ENCODE peak calls at places on chromosomes 13 and 19, in eight cellular contexts. One of them, this sample, is unnamed.

GRCh38 chr19:8686549-8686948 is 12.0 kb downstream of the ACTL9 start:
- DNase-seq in esophagus muscularis mucosa: no peak
- DNase-seq in CD8-positive, alpha-beta memory T cell: no peak
- DNase-seq in tibial artery: no peak
- DNase-seq in A549: no peak
- DNase-seq in tibial nerve: no peak
- DNase-seq in HCT116: no peak
- DNase-seq in brain microvascular endothelial cell: no peak
- DNase-seq in this sample: no peak

GRCh38 chr19:12513531-12514061 is 29.0 kb upstream of the ZNF709 start:
- DNase-seq in esophagus muscularis mucosa: no peak
- DNase-seq in CD8-positive, alpha-beta memory T cell: no peak
- DNase-seq in tibial artery: no peak
- DNase-seq in A549: no peak
- DNase-seq in tibial nerve: no peak
- DNase-seq in HCT116: no peak
- DNase-seq in brain microvascular endothelial cell: no peak
- DNase-seq in this sample: peak

GRCh38 chr13:28034256-28034655 is 45.8 kb upstream of the URAD start:
- DNase-seq in esophagus muscularis mucosa: no peak
- DNase-seq in CD8-positive, alpha-beta memory T cell: no peak
- DNase-seq in tibial artery: no peak
- DNase-seq in A549: no peak
- DNase-seq in tibial nerve: no peak
- DNase-seq in HCT116: no peak
- DNase-seq in brain microvascular endothelial cell: no peak
- DNase-seq in this sample: no peak

GRCh38 chr19:10141973-10142372 is 22.3 kb upstream of the EIF3G start:
- DNase-seq in esophagus muscularis mucosa: no peak
- DNase-seq in CD8-positive, alpha-beta memory T cell: no peak
- DNase-seq in tibial artery: no peak
- DNase-seq in A549: no peak
- DNase-seq in tibial nerve: no peak
- DNase-seq in HCT116: no peak
- DNase-seq in brain microvascular endothelial cell: no peak
- DNase-seq in this sample: no peak

GRCh38 chr13:22871248-22871647 is 309.5 kb upstream of the SGCG start:
- DNase-seq in esophagus muscularis mucosa: no peak
- DNase-seq in CD8-positive, alpha-beta memory T cell: no peak
- DNase-seq in tibial artery: no peak
- DNase-seq in A549: no peak
- DNase-seq in tibial nerve: no peak
- DNase-seq in HCT116: no peak
- DNase-seq in brain microvascular endothelial cell: no peak
- DNase-seq in this sample: no peak

GRCh38 chr13:97600438-97601080 is 166.6 kb downstream of the RAP2A start:
- DNase-seq in esophagus muscularis mucosa: no peak
- DNase-seq in CD8-positive, alpha-beta memory T cell: no peak
- DNase-seq in tibial artery: no peak
- DNase-seq in A549: peak
- DNase-seq in tibial nerve: no peak
- DNase-seq in HCT116: no peak
- DNase-seq in brain microvascular endothelial cell: peak
- DNase-seq in this sample: no peak

GRCh38 chr13:28655566-28655965 is 3.4 kb upstream of the POMP start:
- DNase-seq in esophagus muscularis mucosa: no peak
- DNase-seq in CD8-positive, alpha-beta memory T cell: no peak
- DNase-seq in tibial artery: no peak
- DNase-seq in A549: no peak
- DNase-seq in tibial nerve: no peak
- DNase-seq in HCT116: no peak
- DNase-seq in brain microvascular endothelial cell: no peak
- DNase-seq in this sample: no peak

GRCh38 chr13:32264407-32264806 is 50.8 kb downstream of the ZAR1L start:
- DNase-seq in esophagus muscularis mucosa: no peak
- DNase-seq in CD8-positive, alpha-beta memory T cell: no peak
- DNase-seq in tibial artery: peak
- DNase-seq in A549: no peak
- DNase-seq in tibial nerve: peak
- DNase-seq in HCT116: no peak
- DNase-seq in brain microvascular endothelial cell: peak
- DNase-seq in this sample: no peak

GRCh38 chr19:19372656-19373416 is 32.6 kb upstream of the GATAD2A start:
- DNase-seq in esophagus muscularis mucosa: no peak
- DNase-seq in CD8-positive, alpha-beta memory T cell: no peak
- DNase-seq in tibial artery: no peak
- DNase-seq in A549: peak
- DNase-seq in tibial nerve: no peak
- DNase-seq in HCT116: peak
- DNase-seq in brain microvascular endothelial cell: peak
- DNase-seq in this sample: no peak

GRCh38 chr13:21405309-21405708 is 53.8 kb downstream of the ZDHHC20 start:
- DNase-seq in esophagus muscularis mucosa: no peak
- DNase-seq in CD8-positive, alpha-beta memory T cell: no peak
- DNase-seq in tibial artery: no peak
- DNase-seq in A549: no peak
- DNase-seq in tibial nerve: no peak
- DNase-seq in HCT116: no peak
- DNase-seq in brain microvascular endothelial cell: no peak
- DNase-seq in this sample: no peak

GRCh38 chr13:91302070-91302469 is 45.4 kb upstream of the MIR17HG start:
- DNase-seq in esophagus muscularis mucosa: no peak
- DNase-seq in CD8-positive, alpha-beta memory T cell: no peak
- DNase-seq in tibial artery: no peak
- DNase-seq in A549: no peak
- DNase-seq in tibial nerve: no peak
- DNase-seq in HCT116: no peak
- DNase-seq in brain microvascular endothelial cell: no peak
- DNase-seq in this sample: no peak

GRCh38 chr13:97259787-97260641 is 37.9 kb downstream of the MBNL2 start:
- DNase-seq in esophagus muscularis mucosa: no peak
- DNase-seq in CD8-positive, alpha-beta memory T cell: no peak
- DNase-seq in tibial artery: peak
- DNase-seq in A549: peak
- DNase-seq in tibial nerve: no peak
- DNase-seq in HCT116: no peak
- DNase-seq in brain microvascular endothelial cell: peak
- DNase-seq in this sample: no peak

GRCh38 chr13:100454876-100455275 is 133.7 kb downstream of the GGACT start:
- DNase-seq in esophagus muscularis mucosa: no peak
- DNase-seq in CD8-positive, alpha-beta memory T cell: no peak
- DNase-seq in tibial artery: no peak
- DNase-seq in A549: no peak
- DNase-seq in tibial nerve: no peak
- DNase-seq in HCT116: peak
- DNase-seq in brain microvascular endothelial cell: peak
- DNase-seq in this sample: no peak

GRCh38 chr19:38274734-38275133 is 10.4 kb downstream of the SPINT2 start:
- DNase-seq in esophagus muscularis mucosa: no peak
- DNase-seq in CD8-positive, alpha-beta memory T cell: no peak
- DNase-seq in tibial artery: no peak
- DNase-seq in A549: no peak
- DNase-seq in tibial nerve: no peak
- DNase-seq in HCT116: no peak
- DNase-seq in brain microvascular endothelial cell: no peak
- DNase-seq in this sample: peak

GRCh38 chr19:2573916-2574315 is 98.0 kb downstream of the GADD45B start:
- DNase-seq in esophagus muscularis mucosa: no peak
- DNase-seq in CD8-positive, alpha-beta memory T cell: no peak
- DNase-seq in tibial artery: peak
- DNase-seq in A549: no peak
- DNase-seq in tibial nerve: no peak
- DNase-seq in HCT116: no peak
- DNase-seq in brain microvascular endothelial cell: no peak
- DNase-seq in this sample: no peak

GRCh38 chr19:45322744-45323281 is at the start of gene CKM:
- DNase-seq in esophagus muscularis mucosa: no peak
- DNase-seq in CD8-positive, alpha-beta memory T cell: no peak
- DNase-seq in tibial artery: no peak
- DNase-seq in A549: no peak
- DNase-seq in tibial nerve: no peak
- DNase-seq in HCT116: no peak
- DNase-seq in brain microvascular endothelial cell: no peak
- DNase-seq in this sample: no peak

GRCh38 chr13:40161931-40162330 is 504.5 kb downstream of the FOXO1 start:
- DNase-seq in esophagus muscularis mucosa: no peak
- DNase-seq in CD8-positive, alpha-beta memory T cell: no peak
- DNase-seq in tibial artery: no peak
- DNase-seq in A549: no peak
- DNase-seq in tibial nerve: no peak
- DNase-seq in HCT116: no peak
- DNase-seq in brain microvascular endothelial cell: no peak
- DNase-seq in this sample: no peak

DNA sequence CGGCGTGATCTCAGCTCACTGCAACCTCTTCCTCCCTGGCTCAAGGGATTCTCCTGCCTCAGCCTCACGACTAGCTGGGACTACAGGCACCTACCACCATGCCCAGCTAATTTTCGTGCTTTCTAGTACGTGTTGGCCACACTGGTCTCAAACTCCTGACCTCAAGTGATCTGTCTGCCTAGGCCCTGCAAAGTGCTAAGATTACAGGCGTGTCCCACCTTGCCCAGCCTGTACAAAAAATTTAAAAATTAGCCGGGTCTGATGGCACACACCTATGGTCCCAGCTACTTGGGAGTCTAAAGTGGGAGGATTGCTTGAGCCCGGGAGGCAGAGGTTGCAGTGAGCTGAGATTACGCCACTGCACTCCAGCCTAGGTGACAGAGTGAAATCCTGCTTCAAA is 4.7 kb upstream of the MEX3D start:
- DNase-seq in esophagus muscularis mucosa: no peak
- DNase-seq in CD8-positive, alpha-beta memory T cell: no peak
- DNase-seq in tibial artery: no peak
- DNase-seq in A549: no peak
- DNase-seq in tibial nerve: no peak
- DNase-seq in HCT116: no peak
- DNase-seq in brain microvascular endothelial cell: no peak
- DNase-seq in this sample: no peak
- H3K27ac ChIP-seq in esophagus muscularis mucosa: no peak
- H3K27ac ChIP-seq in CD8-positive, alpha-beta memory T cell: no peak
- H3K27ac ChIP-seq in tibial artery: no peak
- H3K27ac ChIP-seq in A549: no peak
- H3K27ac ChIP-seq in tibial nerve: no peak
- H3K27ac ChIP-seq in HCT116: no peak
- H3K27ac ChIP-seq in brain microvascular endothelial cell: no peak
- H3K27ac ChIP-seq in this sample: no peak

GRCh38 chr19:46630806-46631205 is 5.2 kb downstream of the GNG8 start:
- DNase-seq in esophagus muscularis mucosa: no peak
- DNase-seq in CD8-positive, alpha-beta memory T cell: no peak
- DNase-seq in tibial artery: no peak
- DNase-seq in A549: no peak
- DNase-seq in tibial nerve: no peak
- DNase-seq in HCT116: no peak
- DNase-seq in brain microvascular endothelial cell: no peak
- DNase-seq in this sample: no peak
- H3K27ac ChIP-seq in esophagus muscularis mucosa: no peak
- H3K27ac ChIP-seq in CD8-positive, alpha-beta memory T cell: no peak
- H3K27ac ChIP-seq in tibial artery: peak
- H3K27ac ChIP-seq in A549: no peak
- H3K27ac ChIP-seq in tibial nerve: no peak
- H3K27ac ChIP-seq in HCT116: no peak
- H3K27ac ChIP-seq in brain microvascular endothelial cell: no peak
- H3K27ac ChIP-seq in this sample: no peak

GRCh38 chr19:41554902-41555301 is 21.1 kb upstream of the CEACAM21 start:
- DNase-seq in esophagus muscularis mucosa: no peak
- DNase-seq in CD8-positive, alpha-beta memory T cell: no peak
- DNase-seq in tibial artery: no peak
- DNase-seq in A549: no peak
- DNase-seq in tibial nerve: no peak
- DNase-seq in HCT116: no peak
- DNase-seq in brain microvascular endothelial cell: no peak
- DNase-seq in this sample: no peak

GRCh38 chr19:41551212-41551610 is 24.8 kb upstream of the CEACAM21 start:
- DNase-seq in esophagus muscularis mucosa: no peak
- DNase-seq in CD8-positive, alpha-beta memory T cell: no peak
- DNase-seq in tibial artery: no peak
- DNase-seq in A549: no peak
- DNase-seq in tibial nerve: no peak
- DNase-seq in HCT116: no peak
- DNase-seq in brain microvascular endothelial cell: no peak
- DNase-seq in this sample: no peak

GRCh38 chr19:41553804-41554203 is 22.2 kb upstream of the CEACAM21 start:
- DNase-seq in esophagus muscularis mucosa: no peak
- DNase-seq in CD8-positive, alpha-beta memory T cell: no peak
- DNase-seq in tibial artery: no peak
- DNase-seq in A549: no peak
- DNase-seq in tibial nerve: no peak
- DNase-seq in HCT116: no peak
- DNase-seq in brain microvascular endothelial cell: no peak
- DNase-seq in this sample: no peak

GRCh38 chr19:41551711-41552110 is 24.3 kb upstream of the CEACAM21 start:
- DNase-seq in esophagus muscularis mucosa: no peak
- DNase-seq in CD8-positive, alpha-beta memory T cell: no peak
- DNase-seq in tibial artery: no peak
- DNase-seq in A549: no peak
- DNase-seq in tibial nerve: no peak
- DNase-seq in HCT116: no peak
- DNase-seq in brain microvascular endothelial cell: no peak
- DNase-seq in this sample: no peak

GRCh38 chr19:41552558-41552957 is 23.4 kb upstream of the CEACAM21 start:
- DNase-seq in esophagus muscularis mucosa: no peak
- DNase-seq in CD8-positive, alpha-beta memory T cell: no peak
- DNase-seq in tibial artery: no peak
- DNase-seq in A549: no peak
- DNase-seq in tibial nerve: no peak
- DNase-seq in HCT116: no peak
- DNase-seq in brain microvascular endothelial cell: no peak
- DNase-seq in this sample: no peak
- H3K27ac ChIP-seq in esophagus muscularis mucosa: no peak
- H3K27ac ChIP-seq in CD8-positive, alpha-beta memory T cell: no peak
- H3K27ac ChIP-seq in tibial artery: no peak
- H3K27ac ChIP-seq in A549: no peak
- H3K27ac ChIP-seq in tibial nerve: peak
- H3K27ac ChIP-seq in HCT116: no peak
- H3K27ac ChIP-seq in brain microvascular endothelial cell: no peak
- H3K27ac ChIP-seq in this sample: no peak

GRCh38 chr19:5964816-5965565 is 12.9 kb downstream of the RANBP3 start:
- DNase-seq in esophagus muscularis mucosa: no peak
- DNase-seq in CD8-positive, alpha-beta memory T cell: no peak
- DNase-seq in tibial artery: no peak
- DNase-seq in A549: no peak
- DNase-seq in tibial nerve: no peak
- DNase-seq in HCT116: no peak
- DNase-seq in brain microvascular endothelial cell: no peak
- DNase-seq in this sample: no peak
- H3K27ac ChIP-seq in esophagus muscularis mucosa: peak
- H3K27ac ChIP-seq in CD8-positive, alpha-beta memory T cell: no peak
- H3K27ac ChIP-seq in tibial artery: no peak
- H3K27ac ChIP-seq in A549: no peak
- H3K27ac ChIP-seq in tibial nerve: peak
- H3K27ac ChIP-seq in HCT116: no peak
- H3K27ac ChIP-seq in brain microvascular endothelial cell: no peak
- H3K27ac ChIP-seq in this sample: no peak